ENCODE peak calls at places on chromosomes 7 and 10, in five cellular contexts. Z, K, I, F and X are unnamed samples.

GRCh38 chr10:99560277-99561126 is 27.8 kb downstream of the NKX2-3 start:
- DNase-seq in Z (peak; percentile 43), F (peak; percentile 75), K (no peak), I (no peak), X (peak; percentile 44)

GRCh38 chr7:137354361-137354760 is 10.8 kb upstream of the PTN start:
- DNase-seq in F (no peak), I (no peak), Z (no peak), K (no peak), X (no peak)

GRCh38 chr10:97744405-97745035 is 7.6 kb downstream of the ZFYVE27 start:
- DNase-seq in Z (no peak), F (no peak), I (no peak), K (no peak), X (no peak)

GRCh38 chr7:87316097-87316700 is 29.3 kb upstream of the CROT start:
- DNase-seq in F (no peak), Z (no peak), K (no peak), I (no peak), X (no peak)

GRCh38 chr10:78465456-78465855 is 431.8 kb downstream of the RPS24 start:
- DNase-seq in Z (no peak), F (no peak), I (no peak), K (no peak), X (no peak)

GRCh38 chr10:8279598-8279997 is 225.1 kb downstream of the GATA3 start:
- DNase-seq in Z (no peak), I (no peak), K (no peak), F (peak; percentile 11), X (no peak)

GRCh38 chr10:97277551-97277950 is 14.9 kb downstream of the ARHGAP19 start:
- DNase-seq in K (no peak), Z (no peak), I (no peak), F (no peak), X (peak; percentile 31)

GRCh38 chr10:89771684-89772083 is 70.3 kb downstream of the KIF20B start:
- DNase-seq in K (no peak), Z (no peak), F (no peak), I (no peak), X (no peak)

GRCh38 chr10:92024700-92025099 is 101.1 kb downstream of the BTAF1 start:
- DNase-seq in Z (no peak), K (no peak), F (no peak), I (no peak), X (no peak)

GRCh38 chr10:22476601-22477364 is 131.5 kb downstream of the SPAG6 start:
- DNase-seq in K (no peak), Z (no peak), F (no peak), I (no peak), X (no peak)